ENCODE peak calls at places on chromosome 16, in six cellular contexts. A, I, T, Z, Y and N are unnamed samples.

GRCh38 chr16:12679660-12680272 is 123.9 kb downstream of the CPPED1 start:
- DNase-seq in Z (no peak), T (no peak), A (no peak), Y (peak; percentile 22), I (peak; percentile 24), N (no peak)

GRCh38 chr16:82034981-82035612 is at the start of gene HSD17B2:
- DNase-seq in Z (no peak), T (no peak), I (peak; percentile 7), A (no peak), Y (peak; percentile 41), N (peak; percentile 56)

GRCh38 chr16:74297296-74297665 is 667 bp downstream of the PSMD7 start:
- DNase-seq in A (no peak), T (no peak), I (peak; percentile 19), Z (no peak), Y (peak; percentile 37), N (peak; percentile 48)

GRCh38 chr16:31131416-31131815 is 4.1 kb downstream of the PRSS8 start:
- DNase-seq in I (no peak), T (no peak), Y (no peak), Z (no peak), A (no peak), N (no peak)

GRCh38 chr16:86455116-86455515 is 55.2 kb upstream of the FOXF1 start:
- DNase-seq in A (no peak), I (peak; percentile 100), Y (peak; percentile 92), T (no peak), Z (no peak), N (no peak)

GRCh38 chr16:79451196-79451816 is 149.2 kb downstream of the MAF start:
- DNase-seq in A (no peak), T (no peak), I (no peak), Y (no peak), Z (no peak), N (no peak)

GRCh38 chr16:65070831-65071230 is 51.0 kb downstream of the CDH11 start:
- DNase-seq in I (peak; percentile 99), Z (no peak), T (no peak), Y (peak; percentile 96), A (peak; percentile 21), N (peak; percentile 64)

GRCh38 chr16:2046889-2047329 is 725 bp downstream of the NTHL1 start:
- DNase-seq in A (no peak), Y (no peak), T (no peak), I (no peak), Z (no peak), N (no peak)

GRCh38 chr16:68737730-68738590 is 868 bp downstream of the CDH1 start:
- DNase-seq in A (peak; percentile 16), Z (no peak), I (no peak), T (no peak), Y (no peak), N (peak; percentile 64)

GRCh38 chr16:49274936-49275730 is 6.5 kb downstream of the CBLN1 start:
- DNase-seq in A (no peak), Y (no peak), T (no peak), I (no peak), Z (no peak), N (no peak)